ENCODE peak calls at places on chromosomes 3 and 15, in six cellular contexts. C is stomach, U is PC-9, L is GM23248, W is Karpas-422, T is NT2/D1. M is an unnamed sample. For H3K36me3, the result is how much of the 10 kb centered on the place peaks cover.

GRCh38 chr15:56325186-56325585 is 40.0 kb upstream of the TEX9 start:
- DNase-seq in C (no peak), U (no peak), L (peak), W (no peak), T (no peak), M (no peak)

GRCh38 chr15:38041576-38041975 is 107.1 kb downstream of the TMCO5A start:
- DNase-seq in C (no peak), U (no peak), L (peak), W (no peak), T (no peak), M (no peak)

GRCh38 chr15:84752700-84753099 is 4.3 kb downstream of the ZNF592 start:
- DNase-seq in C (no peak), U (no peak), L (peak), W (no peak), T (no peak), M (no peak)

GRCh38 chr3:24264748-24265158 is 229.9 kb downstream of the THRB start:
- DNase-seq in C (no peak), U (no peak), L (peak), W (peak), T (peak), M (peak)

GRCh38 chr15:48966595-48967301 is 3.0 kb upstream of the SHC4 start:
- DNase-seq in C (no peak), U (peak), L (peak), W (no peak), T (no peak), M (no peak)

GRCh38 chr3:58434990-58435389 is 1.4 kb upstream of the PDHB start:
- DNase-seq in C (no peak), U (no peak), L (peak), W (no peak), T (peak), M (peak)

GRCh38 chr15:89399390-89400120 is 64.9 kb upstream of the POLG start:
- DNase-seq in C (no peak), U (no peak), L (peak), W (no peak), T (no peak), M (peak)

GRCh38 chr15:50114381-50114780 is 4.7 kb downstream of the ATP8B4 start:
- DNase-seq in C (no peak), U (no peak), L (no peak), W (no peak), T (no peak), M (no peak)

GRCh38 chr15:29403778-29404177 is 134.2 kb upstream of the NSMCE3 start:
- DNase-seq in C (no peak), U (no peak), L (no peak), W (no peak), T (no peak), M (peak)

GRCh38 chr3:62197613-62198012 is 175.7 kb downstream of the FEZF2 start:
- DNase-seq in C (peak), U (no peak), L (no peak), W (no peak), T (no peak), M (no peak)

GRCh38 chr15:63048986-63049665 is 6.6 kb downstream of the TPM1 start:
- DNase-seq in C (peak), U (no peak), L (peak), W (no peak), T (no peak), M (no peak)

GRCh38 chr15:45631831-45632230 is 3.0 kb upstream of the SQOR start:
- DNase-seq in C (no peak), U (no peak), L (peak), W (no peak), T (no peak), M (no peak)

GRCh38 chr15:44545934-44546802 is 9.2 kb downstream of the EIF3J start:
- DNase-seq in C (no peak), U (no peak), L (peak), W (no peak), T (no peak), M (peak)

GRCh38 chr15:83435782-83436181 is 11.4 kb upstream of the SH3GL3 start:
- DNase-seq in C (no peak), U (no peak), L (peak), W (peak), T (no peak), M (no peak)

GRCh38 chr3:44887101-44887500 is 12.7 kb downstream of the TGM4 start:
- DNase-seq in C (no peak), U (no peak), L (no peak), W (no peak), T (no peak), M (no peak)

GRCh38 chr3:80232760-80233159 is 465.0 kb upstream of the ROBO1 start:
- DNase-seq in C (no peak), U (peak), L (peak), W (no peak), T (peak), M (no peak)

GRCh38 chr3:148924572-148924971 is 59.5 kb downstream of the CPA3 start:
- DNase-seq in C (no peak), U (peak), L (peak), W (no peak), T (no peak), M (no peak)

GRCh38 chr3:54358327-54358726 is 236.0 kb downstream of the CACNA2D3 start:
- DNase-seq in C (no peak), U (no peak), L (peak), W (no peak), T (no peak), M (no peak)

GRCh38 chr3:73351423-73352071 is 273.2 kb downstream of the PDZRN3 start:
- DNase-seq in C (no peak), U (no peak), L (peak), W (no peak), T (no peak), M (no peak)

GRCh38 chr15:66946578-66947164 is 118.7 kb upstream of the SMAD3 start:
- DNase-seq in C (peak), U (peak), L (peak), W (peak), T (peak), M (peak)

GRCh38 chr15:87213646-87214045 is 1042.9 kb downstream of the NTRK3 start:
- DNase-seq in C (no peak), U (no peak), L (no peak), W (no peak), T (no peak), M (no peak)

GRCh38 chr3:5058463-5058862 is 63.6 kb upstream of the ARL8B start:
- DNase-seq in C (no peak), U (peak), L (peak), W (no peak), T (no peak), M (no peak)

GRCh38 chr3:44058868-44059203 is 182.8 kb upstream of the TOPAZ1 start:
- DNase-seq in C (no peak), U (no peak), L (no peak), W (no peak), T (no peak), M (no peak)

GRCh38 chr3:8380904-8381704 is 120.5 kb upstream of the LMCD1 start:
- DNase-seq in C (no peak), U (no peak), L (no peak), W (no peak), T (no peak), M (no peak)

GRCh38 chr15:70290708-70291107 is 193.0 kb upstream of the TLE3 start:
- DNase-seq in C (no peak), U (no peak), L (no peak), W (no peak), T (no peak), M (no peak)

GRCh38 chr15:75732206-75732808 is 19.7 kb upstream of the CSPG4 start:
- DNase-seq in C (no peak), U (no peak), L (no peak), W (no peak), T (no peak), M (peak)

GRCh38 chr3:10047876-10048275 is 21.6 kb downstream of the FANCD2 start:
- DNase-seq in C (no peak), U (no peak), L (no peak), W (no peak), T (no peak), M (no peak)
- H3K36me3 ChIP-seq in C (under half), U (under half), L (under half), W (under half), T (half or more), M (under half)

GRCh38 chr3:127607675-127608361 is 9.6 kb downstream of the MCM2 start:
- DNase-seq in C (no peak), U (no peak), L (no peak), W (no peak), T (no peak), M (no peak)
- H3K36me3 ChIP-seq in C (half or more), U (under half), L (under half), W (half or more), T (half or more), M (half or more)

GRCh38 chr3:141380279-141380678 is 12.0 kb downstream of the ZBTB38 start:
- DNase-seq in C (no peak), U (no peak), L (no peak), W (no peak), T (no peak), M (no peak)

GRCh38 chr3:141382571-141382970 is 14.3 kb downstream of the ZBTB38 start:
- DNase-seq in C (no peak), U (no peak), L (no peak), W (no peak), T (no peak), M (no peak)

GRCh38 chr3:141379250-141379872 is 11.1 kb downstream of the ZBTB38 start:
- DNase-seq in C (no peak), U (no peak), L (no peak), W (no peak), T (no peak), M (no peak)

GRCh38 chr3:141378556-141378955 is 10.3 kb downstream of the ZBTB38 start:
- DNase-seq in C (no peak), U (no peak), L (no peak), W (no peak), T (no peak), M (no peak)

DNA sequence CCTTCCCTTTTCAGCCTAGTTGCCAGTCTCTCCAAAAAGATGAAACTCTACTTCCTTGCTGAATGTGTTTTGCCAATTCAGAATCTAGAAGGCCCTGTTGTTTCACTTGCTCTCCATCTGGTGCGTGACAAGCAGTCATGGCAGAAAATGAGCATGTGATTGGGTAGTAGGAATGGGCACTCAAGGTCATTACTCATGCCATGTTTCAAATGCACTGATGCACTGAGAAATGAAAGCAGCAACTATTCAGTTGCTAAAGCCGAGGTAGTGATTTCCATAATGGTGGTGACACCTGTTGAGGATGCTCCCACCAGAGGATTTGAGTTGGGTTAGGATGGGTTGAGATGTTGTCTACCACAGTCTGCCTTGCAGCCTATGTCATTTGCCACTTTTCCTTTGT is 12.7 kb downstream of the ZBTB38 start:
- DNase-seq in C (no peak), U (no peak), L (no peak), W (no peak), T (no peak), M (no peak)
- H3K36me3 ChIP-seq in C (under half), U (under half), L (under half), W (under half), T (half or more), M (under half)

GRCh38 chr3:69116897-69117296 is 5.5 kb downstream of the LMOD3 start:
- DNase-seq in C (peak), U (peak), L (no peak), W (no peak), T (no peak), M (no peak)
- H3K36me3 ChIP-seq in C (under half), U (under half), L (under half), W (under half), T (under half), M (under half)

DNA sequence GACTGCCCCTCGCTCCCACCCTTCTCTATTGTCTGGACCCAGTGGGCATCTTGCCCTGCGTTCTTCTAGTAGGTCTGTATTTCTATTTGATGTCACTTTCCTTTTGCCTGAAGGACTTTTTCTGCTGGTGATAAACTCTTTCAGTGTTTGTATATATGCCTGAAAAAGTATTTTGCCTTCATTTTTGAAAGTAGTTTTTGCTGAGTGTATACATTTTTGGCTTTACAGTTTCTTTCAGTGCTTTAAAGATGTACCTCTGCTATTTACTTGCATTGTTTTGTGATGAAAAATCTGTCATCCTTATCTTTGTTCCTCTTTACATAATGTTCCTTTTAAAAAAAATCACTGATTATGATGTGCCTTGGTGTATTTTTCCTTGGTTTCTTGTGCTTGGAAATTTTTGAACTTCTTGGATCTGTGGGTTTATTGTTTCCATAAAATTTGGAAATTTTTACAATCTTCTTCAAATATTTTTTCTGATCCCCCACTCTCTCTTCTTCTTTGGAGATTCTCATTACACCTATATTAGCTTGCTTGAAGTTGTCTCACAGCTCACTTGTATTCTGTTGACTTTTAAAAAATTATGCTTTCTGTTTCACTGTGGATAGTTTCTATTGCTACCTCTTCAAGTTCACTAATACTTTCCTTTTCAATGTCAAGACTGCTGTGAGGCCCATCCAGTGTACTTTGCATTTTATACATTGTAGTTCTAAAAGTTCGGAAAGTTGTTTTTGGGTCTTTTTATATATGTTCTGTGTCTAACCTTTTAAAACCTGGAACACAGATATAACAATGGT is 67.8 kb downstream of the RGMA start:
- DNase-seq in C (no peak), U (no peak), L (no peak), W (no peak), T (no peak), M (no peak)
- H3K36me3 ChIP-seq in C (half or more), U (half or more), L (half or more), W (under half), T (half or more), M (under half)

GRCh38 chr3:195876297-195877031 is 31.9 kb downstream of the TNK2 start:
- DNase-seq in C (peak), U (peak), L (no peak), W (no peak), T (no peak), M (no peak)
- H3K36me3 ChIP-seq in C (half or more), U (under half), L (under half), W (under half), T (half or more), M (under half)